ENCODE peak calls at places on chromosome 3, in six cellular contexts. F is A549, V is ovary, B is GM12892, L is lower leg skin, I is heart left ventricle. T is an unnamed sample.

GRCh38 chr3:34268032-34268760 is 469.8 kb downstream of the PDCD6IP start:
- DNase-seq in B (no peak), I (no peak), V (no peak), L (no peak), F (no peak), T (no peak)

GRCh38 chr3:177810162-177810623 is 612.9 kb upstream of the TBL1XR1 start:
- DNase-seq in V (no peak), F (peak), B (no peak), I (no peak), L (no peak), T (no peak)

GRCh38 chr3:158086776-158087175 is 19.4 kb downstream of the SHOX2 start:
- DNase-seq in B (no peak), F (no peak), V (no peak), I (no peak), L (no peak), T (no peak)

GRCh38 chr3:18412684-18413083 is 12.5 kb downstream of the SATB1 start:
- DNase-seq in L (no peak), B (no peak), I (no peak), V (no peak), F (no peak), T (no peak)

GRCh38 chr3:141127344-141128125 is 76.4 kb downstream of the SPSB4 start:
- DNase-seq in L (no peak), I (no peak), V (no peak), F (no peak), B (no peak), T (no peak)

GRCh38 chr3:10551821-10552630 is 46.6 kb upstream of the ATP2B2 start:
- DNase-seq in B (no peak), F (no peak), L (peak), V (no peak), I (no peak), T (no peak)

GRCh38 chr3:152328841-152329240 is 60.1 kb downstream of the MBNL1 start:
- DNase-seq in V (no peak), B (no peak), L (no peak), I (no peak), F (peak), T (no peak)

GRCh38 chr3:54967586-54968244 is 39.9 kb upstream of the LRTM1 start:
- DNase-seq in I (no peak), F (peak), B (no peak), V (no peak), L (no peak), T (no peak)

GRCh38 chr3:79818015-79818414 is 50.2 kb upstream of the ROBO1 start:
- DNase-seq in V (no peak), I (no peak), L (no peak), B (no peak), F (no peak), T (no peak)

GRCh38 chr3:182618085-182618732 is 175.1 kb upstream of the ATP11B start:
- DNase-seq in F (peak), L (no peak), V (no peak), B (no peak), I (no peak), T (no peak)

GRCh38 chr3:177169936-177170722 is 27.2 kb downstream of the TBL1XR1 start:
- DNase-seq in B (no peak), I (no peak), V (no peak), L (no peak), F (no peak), T (no peak)

GRCh38 chr3:127771746-127772145 is 50.6 kb downstream of the MGLL start:
- DNase-seq in V (no peak), F (no peak), B (no peak), I (no peak), L (no peak), T (no peak)

GRCh38 chr3:4981688-4982494 is 2.7 kb downstream of the BHLHE40 start:
- DNase-seq in B (no peak), F (peak), I (no peak), V (no peak), L (no peak), T (peak)
- TF ChIP-seq POLR2A in B (peak), F (no peak), I (no peak), V (no peak), L (no peak), T (no peak)

GRCh38 chr3:44970916-44971490 is 5.0 kb downstream of the ZDHHC3 start:
- DNase-seq in L (no peak), I (no peak), V (no peak), F (no peak), B (no peak), T (no peak)

GRCh38 chr3:44974406-44974805 is 1.6 kb downstream of the ZDHHC3 start:
- DNase-seq in F (no peak), V (no peak), B (no peak), L (no peak), I (no peak), T (no peak)

GRCh38 chr3:44981751-44982150 is 5.7 kb downstream of the EXOSC7 start:
- DNase-seq in L (no peak), F (no peak), V (no peak), I (no peak), B (no peak), T (no peak)

GRCh38 chr3:44981220-44981619 is 5.2 kb downstream of the EXOSC7 start:
- DNase-seq in F (no peak), I (no peak), B (no peak), L (no peak), V (no peak), T (no peak)

DNA sequence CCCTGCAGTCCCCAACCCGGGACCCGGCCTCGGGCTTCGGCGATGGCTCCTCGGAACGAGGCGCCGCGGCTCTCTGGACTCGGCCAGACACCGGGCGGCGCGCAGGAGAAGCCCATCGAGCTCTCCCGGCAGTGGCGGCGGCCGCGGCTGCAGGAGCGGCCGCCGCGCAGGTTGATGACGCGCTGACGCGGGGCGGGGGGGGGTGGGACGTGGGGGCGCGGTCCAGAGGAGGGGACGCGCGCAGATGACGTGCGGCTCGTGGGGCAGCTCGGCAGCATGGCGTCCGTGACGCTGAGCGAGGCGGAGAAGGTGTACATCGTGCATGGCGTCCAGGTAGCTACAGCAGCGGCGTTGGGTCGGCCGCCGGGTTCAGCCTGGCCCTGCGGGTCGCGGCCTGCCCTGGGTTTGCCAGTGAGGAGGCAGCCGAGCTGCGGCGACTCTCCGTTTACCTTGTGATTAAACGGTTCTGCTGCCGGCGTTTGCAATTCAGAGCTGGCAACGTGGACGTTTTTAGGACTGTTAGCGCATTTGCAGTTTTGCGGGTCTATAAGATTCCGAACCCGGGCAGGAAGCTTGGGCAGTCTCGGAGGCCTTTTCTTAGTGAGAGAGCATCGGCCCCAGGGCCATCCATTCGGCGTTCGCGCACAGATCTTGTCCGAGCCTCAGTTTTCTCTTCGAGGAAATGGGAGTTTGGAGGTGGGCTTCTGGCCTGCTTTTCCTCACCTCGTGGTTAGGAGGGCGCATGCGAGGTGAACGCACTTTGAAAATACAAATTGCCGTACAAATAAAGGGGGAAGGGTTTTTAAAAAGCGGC is at the start of the genes EXOSC7 and ZDHHC3:
- DNase-seq in V (peak), I (peak), F (peak), L (peak), B (peak), T (peak)
- TF ChIP-seq POLR2A in V (peak), I (peak), F (peak), L (no peak), B (peak), T (peak)

DNA sequence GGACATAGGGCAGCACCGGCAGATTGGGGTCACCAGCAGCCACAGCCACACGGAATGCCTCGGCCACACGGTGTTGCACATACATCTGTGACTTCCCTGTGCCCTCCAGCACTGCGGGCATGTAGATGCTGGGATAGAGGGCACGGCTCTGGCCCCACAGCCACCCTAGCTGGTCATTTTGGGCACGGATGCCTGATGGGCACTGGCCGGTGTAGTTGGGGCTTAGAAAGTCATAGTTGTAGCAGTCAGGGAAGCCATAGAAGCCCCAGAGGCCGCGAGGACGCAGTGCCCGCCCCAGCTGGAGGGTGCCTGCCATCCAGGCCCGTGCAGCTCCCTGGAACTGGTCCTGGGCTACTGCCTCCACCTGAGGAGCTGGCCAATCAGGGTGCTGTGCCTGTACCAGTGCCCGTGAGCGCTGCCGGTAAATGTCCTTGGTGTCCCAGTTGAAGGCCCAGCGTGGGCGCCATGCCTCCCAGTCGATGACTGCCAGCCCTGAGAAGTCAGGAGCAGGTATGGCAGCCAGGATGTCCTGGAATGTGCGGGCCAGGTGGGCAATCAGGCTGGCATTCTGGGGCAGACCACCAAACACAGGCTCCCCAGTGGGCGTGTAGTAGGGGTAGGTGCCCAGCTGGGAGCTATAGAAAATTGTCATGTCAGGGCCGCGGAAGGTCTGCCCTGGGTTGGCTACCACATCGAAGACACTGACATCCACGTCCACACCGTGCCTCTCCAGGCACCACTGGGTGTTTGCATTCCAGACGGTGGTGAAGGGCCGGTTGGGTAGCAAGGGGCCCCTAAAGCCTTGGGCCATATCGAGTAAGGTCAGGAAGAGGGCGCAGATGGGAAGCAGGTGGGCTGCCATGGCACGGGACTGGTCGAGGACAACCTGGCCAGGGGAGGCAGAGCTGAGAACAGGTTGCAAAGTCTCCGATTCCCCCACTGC is 1.0 kb downstream of the HYAL1 start:
- DNase-seq in L (peak), F (no peak), V (peak), I (peak), B (no peak), T (no peak)
- TF ChIP-seq POLR2A in L (no peak), F (no peak), V (no peak), I (no peak), B (no peak), T (no peak)

GRCh38 chr3:190319660-190320059 is 2.6 kb downstream of the CLDN1 start:
- DNase-seq in L (no peak), I (no peak), B (no peak), V (no peak), F (no peak), T (peak)
- TF ChIP-seq POLR2A in L (no peak), I (no peak), B (no peak), V (no peak), F (no peak), T (no peak)

DNA sequence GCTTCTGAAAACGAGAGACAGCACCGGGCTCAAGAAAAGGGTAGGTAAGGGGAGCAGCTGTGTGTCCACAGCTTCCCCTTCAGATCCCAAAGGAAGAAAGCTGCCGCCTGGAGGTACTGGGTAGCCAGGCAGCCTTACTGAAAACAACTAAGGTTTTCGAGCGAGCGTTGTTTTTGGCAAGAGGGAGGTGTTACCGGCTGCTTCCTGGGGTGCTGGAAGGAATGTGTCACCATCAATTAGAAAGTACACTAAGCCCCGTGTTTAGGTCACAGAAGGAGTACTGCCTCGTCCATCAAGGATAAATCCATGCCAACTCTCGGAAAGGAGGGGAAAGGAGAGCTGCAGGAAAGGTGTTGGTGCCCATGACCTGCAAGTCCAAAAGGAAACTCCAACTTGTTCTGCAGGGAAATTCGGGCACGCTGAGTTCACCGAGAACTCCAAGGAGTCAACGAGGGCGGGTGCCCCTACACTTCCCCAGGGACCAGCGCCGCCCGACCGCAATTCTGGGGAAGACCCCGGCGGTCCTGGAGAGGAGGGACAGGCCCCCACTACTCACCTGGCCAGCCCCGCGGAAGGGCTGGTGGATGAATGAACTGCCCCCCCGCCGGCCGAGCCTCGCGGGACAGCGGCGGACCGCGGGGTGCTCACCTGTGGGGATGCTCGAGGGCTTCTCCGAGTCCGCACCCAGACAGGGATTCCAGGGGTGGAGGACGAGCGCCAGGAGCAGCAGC is 586 bp downstream of the PLOD2 start:
- DNase-seq in L (peak), B (no peak), F (peak), I (peak), V (peak), T (peak)
- TF ChIP-seq POLR2A in L (no peak), B (no peak), F (no peak), I (peak), V (no peak), T (peak)

GRCh38 chr3:146280859-146281258 is 30.0 kb upstream of the PLSCR4 start:
- DNase-seq in I (no peak), F (no peak), L (no peak), B (no peak), V (no peak), T (no peak)

GRCh38 chr3:146273721-146274407 is 23.0 kb upstream of the PLSCR4 start:
- DNase-seq in L (no peak), I (no peak), B (no peak), F (no peak), V (no peak), T (no peak)

GRCh38 chr3:146275476-146275875 is 24.6 kb upstream of the PLSCR4 start:
- DNase-seq in B (no peak), I (no peak), V (no peak), F (no peak), L (no peak), T (no peak)

GRCh38 chr3:146274833-146275232 is 23.9 kb upstream of the PLSCR4 start:
- DNase-seq in V (no peak), I (no peak), B (no peak), L (no peak), F (no peak), T (no peak)

GRCh38 chr3:146277953-146278631 is 27.2 kb upstream of the PLSCR4 start:
- DNase-seq in L (peak), F (peak), B (no peak), V (no peak), I (peak), T (no peak)
- TF ChIP-seq POLR2A in L (no peak), F (no peak), B (no peak), V (no peak), I (no peak), T (no peak)

DNA sequence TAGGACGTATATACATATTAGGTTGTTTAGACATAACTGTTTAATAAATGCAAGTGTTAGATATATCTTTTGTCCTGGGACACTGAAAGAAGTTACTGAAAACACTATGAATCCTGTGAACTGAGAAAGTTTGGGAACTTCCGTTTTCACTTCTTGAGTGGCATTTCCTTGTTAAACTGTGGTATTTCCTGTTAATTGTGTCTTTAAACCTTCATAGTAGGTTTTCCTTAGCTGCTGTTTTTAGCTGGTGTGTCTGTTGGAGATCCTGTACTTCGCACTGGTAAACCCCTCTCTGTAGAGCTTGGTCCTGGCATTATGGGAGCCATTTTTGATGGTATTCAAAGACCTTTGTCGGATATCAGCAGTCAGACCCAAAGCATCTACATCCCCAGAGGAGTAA is 37.1 kb downstream of the ATP6V1A start:
- DNase-seq in L (no peak), I (no peak), V (no peak), B (no peak), F (no peak), T (no peak)
- TF ChIP-seq POLR2A in L (no peak), I (no peak), V (no peak), B (no peak), F (no peak), T (no peak)